ENCODE peak calls at places on chromosomes 3 and 15, in ten cellular contexts. B is uterus, Z is transverse colon, W is testis, Q is esophagus muscularis mucosa, J is heart left ventricle, L is sigmoid colon, E is body of pancreas, D is vagina, F is adrenal gland. U is an unnamed sample.

GRCh38 chr15:68506071-68506470 is 72.7 kb upstream of the CORO2B start:
- DNase-seq in D (no peak), L (no peak), Q (no peak), W (no peak), B (no peak), Z (no peak), F (no peak), J (no peak), E (no peak), U (no peak)

GRCh38 chr3:98778383-98778782 is 15.2 kb downstream of the ST3GAL6 start:
- DNase-seq in D (no peak), F (no peak), E (no peak), J (no peak), Q (no peak), Z (no peak), W (no peak), L (no peak), B (no peak), U (no peak)

GRCh38 chr3:45890405-45890804 is 4.1 kb downstream of the CCR9 start:
- DNase-seq in Q (no peak), L (no peak), J (no peak), W (peak; percentile 20), Z (peak; percentile 76), D (no peak), E (peak; percentile 21), F (no peak), B (no peak), U (no peak)

GRCh38 chr3:187533797-187534196 is 136.4 kb downstream of the SST start:
- DNase-seq in W (no peak), Z (no peak), Q (no peak), J (no peak), L (no peak), B (no peak), D (no peak), E (no peak), F (no peak), U (no peak)

GRCh38 chr3:8869613-8870012 is 93.7 kb downstream of the RAD18 start:
- DNase-seq in E (no peak), L (no peak), F (no peak), J (no peak), W (no peak), B (no peak), Q (no peak), Z (no peak), D (no peak), U (peak; percentile 64)

GRCh38 chr15:99305761-99306505 is 54.7 kb downstream of the LRRC28 start:
- DNase-seq in D (no peak), F (no peak), J (peak; percentile 75), Q (no peak), Z (peak; percentile 11), L (no peak), B (peak; percentile 46), W (no peak), E (peak; percentile 34), U (no peak)

GRCh38 chr3:16875876-16876575 is 8.7 kb upstream of the PLCL2 start:
- DNase-seq in F (no peak), J (no peak), Z (no peak), W (no peak), L (no peak), Q (no peak), D (no peak), B (no peak), E (no peak), U (no peak)

GRCh38 chr3:111572061-111572460 is 23.1 kb downstream of the ZBED2 start:
- DNase-seq in F (no peak), Z (no peak), L (no peak), D (no peak), W (no peak), B (no peak), E (no peak), J (no peak), Q (no peak), U (no peak)

GRCh38 chr3:58131101-58131500 is 79.7 kb downstream of the DNASE1L3 start:
- DNase-seq in W (no peak), B (no peak), Q (no peak), E (no peak), L (no peak), F (no peak), Z (no peak), D (no peak), J (no peak), U (no peak)

GRCh38 chr3:113232367-113232766 is 21.0 kb downstream of the BOC start:
- DNase-seq in L (no peak), W (no peak), Z (no peak), E (no peak), Q (no peak), J (no peak), B (no peak), D (peak; percentile 54), F (no peak), U (no peak)

GRCh38 chr3:52388933-52389332 is 56.0 kb downstream of the SEMA3G start:
- DNase-seq in Q (no peak), F (no peak), E (no peak), D (no peak), W (no peak), L (no peak), Z (no peak), B (no peak), J (no peak), U (no peak)

GRCh38 chr3:100159564-100160153 is 45.4 kb upstream of the FILIP1L start:
- DNase-seq in B (no peak), D (no peak), E (no peak), W (no peak), J (no peak), Q (no peak), L (no peak), Z (no peak), F (no peak), U (no peak)

GRCh38 chr3:59914251-59914650 is 864.4 kb upstream of the CFAP20DC start:
- DNase-seq in D (no peak), B (no peak), E (no peak), L (no peak), Z (no peak), W (no peak), F (no peak), Q (no peak), J (no peak), U (no peak)

GRCh38 chr3:30970183-30970582 is 75.7 kb upstream of the GADL1 start:
- DNase-seq in B (no peak), F (no peak), W (no peak), J (no peak), D (no peak), Z (no peak), Q (peak; percentile 12), E (no peak), L (no peak), U (no peak)

GRCh38 chr15:89809093-89809786 is 5.4 kb downstream of the ANPEP start:
- DNase-seq in Q (no peak), L (no peak), B (no peak), F (no peak), D (no peak), E (peak; percentile 65), J (no peak), W (no peak), Z (no peak), U (no peak)

DNA sequence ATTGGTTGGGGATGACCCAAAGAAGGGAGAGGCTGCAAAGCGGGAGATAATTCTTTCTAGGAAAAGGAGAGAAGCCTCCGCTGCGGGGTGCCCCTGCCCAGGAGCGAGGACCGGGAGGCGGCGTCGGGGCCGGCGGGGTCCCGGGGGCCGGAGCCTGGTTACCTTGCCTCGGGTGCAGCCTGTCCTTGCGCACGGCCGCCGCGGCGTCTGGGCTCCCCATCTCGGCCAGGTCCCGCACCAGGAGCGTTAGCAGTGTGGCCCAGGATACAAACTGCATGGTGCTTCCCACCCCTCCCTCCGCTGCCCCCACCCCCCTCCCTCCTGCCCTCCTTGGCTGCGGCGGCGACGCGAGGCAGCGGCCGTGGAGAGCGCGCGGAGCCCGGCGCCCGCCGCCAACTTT is 419 bp downstream of the ADAMTS9 start:
- DNase-seq in B (no peak), Z (peak; percentile 8), J (no peak), F (peak; percentile 39), L (no peak), E (peak; percentile 10), W (no peak), Q (no peak), D (no peak), U (no peak)
- TF ChIP-seq POLR2A in B (no peak), Z (no peak), J (no peak), F (no peak), L (no peak), E (no peak), W (no peak), Q (no peak), D (no peak), U (no peak)

GRCh38 chr3:40452562-40452875 is 4.6 kb upstream of the RPL14 start:
- DNase-seq in Z (no peak), J (no peak), D (no peak), F (no peak), L (no peak), E (no peak), Q (no peak), W (no peak), B (no peak), U (no peak)

GRCh38 chr3:40453933-40454332 is 3.2 kb upstream of the RPL14 start:
- DNase-seq in Q (no peak), E (no peak), L (no peak), D (no peak), F (no peak), W (no peak), Z (no peak), B (no peak), J (no peak), U (no peak)

GRCh38 chr3:40451551-40451950 is 5.6 kb upstream of the RPL14 start:
- DNase-seq in F (no peak), D (no peak), Z (no peak), L (no peak), Q (no peak), W (no peak), B (no peak), E (no peak), J (no peak), U (no peak)

GRCh38 chr3:40452057-40452456 is 5.1 kb upstream of the RPL14 start:
- DNase-seq in J (no peak), Z (no peak), L (no peak), F (no peak), Q (no peak), D (no peak), E (no peak), W (no peak), B (no peak), U (no peak)

GRCh38 chr3:40452876-40453730 is 4.0 kb upstream of the RPL14 start:
- DNase-seq in B (peak; percentile 97), D (peak; percentile 99), W (peak; percentile 100), Q (peak; percentile 100), E (peak; percentile 100), F (peak; percentile 98), Z (peak; percentile 99), J (peak; percentile 99), L (peak; percentile 99), U (peak; percentile 94)
- TF ChIP-seq POLR2A in B (peak; percentile 39), D (no peak), W (peak; percentile 31), Q (no peak), E (peak; percentile 96), F (peak; percentile 96), Z (peak; percentile 87), J (no peak), L (peak; percentile 35), U (peak; percentile 45)

GRCh38 chr3:80192871-80193270 is 425.1 kb upstream of the ROBO1 start:
- DNase-seq in W (no peak), J (no peak), B (no peak), L (no peak), E (no peak), Z (no peak), Q (no peak), D (no peak), F (no peak), U (no peak)
- TF ChIP-seq POLR2A in W (no peak), J (no peak), B (no peak), L (no peak), E (no peak), Z (no peak), Q (no peak), D (no peak), F (no peak), U (no peak)

GRCh38 chr3:38114875-38115644 is 21.9 kb downstream of the ACAA1 start:
- DNase-seq in B (no peak), W (no peak), J (no peak), Z (no peak), E (no peak), D (no peak), Q (no peak), L (peak; percentile 54), F (peak; percentile 11), U (no peak)
- TF ChIP-seq POLR2A in B (no peak), W (no peak), J (no peak), Z (no peak), E (no peak), D (no peak), Q (no peak), L (no peak), F (no peak), U (no peak)

U was measured in H54.